ENCODE peak calls at places on chromosomes 16 and 17, in ten cellular contexts. F is HCT116, S is transverse colon, K is GM12878, H is kidney, R is prostate gland, J is A673, U is fibroblast of lung, V is A549, E is ascending aorta. G is an unnamed sample.

GRCh38 chr16:53043986-53044571 is 8.6 kb downstream of the CHD9NB start:
- DNase-seq in K (no peak), H (peak), U (no peak), R (peak), S (peak), J (peak), V (peak), F (no peak), E (no peak), G (no peak)

GRCh38 chr17:77462101-77462500 is 321.3 kb downstream of the SEC14L1 start:
- DNase-seq in S (peak), U (no peak), V (no peak), J (no peak), K (peak), F (no peak), E (no peak), R (no peak), H (peak), G (no peak)

GRCh38 chr16:31428638-31429247 is 583 bp upstream of the COX6A2 start:
- DNase-seq in S (no peak), K (no peak), J (no peak), V (no peak), F (no peak), H (peak), E (no peak), U (no peak), R (no peak), G (no peak)

GRCh38 chr16:59991171-59991570 is 1257.1 kb upstream of the GOT2 start:
- DNase-seq in S (no peak), F (no peak), J (no peak), R (no peak), V (no peak), K (no peak), H (no peak), U (no peak), E (no peak), G (no peak)

GRCh38 chr17:34763727-34764665 is 184.6 kb downstream of the TMEM132E start:
- DNase-seq in E (peak), J (no peak), H (no peak), V (no peak), U (no peak), K (no peak), R (no peak), F (no peak), S (no peak), G (no peak)

GRCh38 chr16:72224260-72224768 is 52.4 kb upstream of the PMFBP1 start:
- DNase-seq in V (no peak), S (peak), F (no peak), H (no peak), J (no peak), E (no peak), K (no peak), U (no peak), R (no peak), G (no peak)

GRCh38 chr17:48100591-48101011 is 677 bp downstream of the CBX1 start:
- DNase-seq in S (peak), H (peak), E (peak), R (peak), K (no peak), F (peak), U (peak), V (peak), J (peak), G (peak)

GRCh38 chr16:68446941-68447675 is 1.2 kb downstream of the SMPD3 start:
- DNase-seq in H (peak), V (no peak), R (no peak), J (no peak), E (no peak), K (no peak), F (no peak), U (no peak), S (no peak), G (no peak)

GRCh38 chr16:3578610-3579551 is 1.7 kb upstream of the NLRC3 start:
- DNase-seq in S (peak), E (no peak), V (no peak), R (no peak), F (no peak), J (no peak), H (peak), U (peak), K (peak), G (no peak)

GRCh38 chr16:75282811-75283281 is 31.4 kb upstream of the BCAR1 start:
- DNase-seq in R (no peak), F (no peak), U (no peak), E (no peak), H (no peak), J (no peak), V (no peak), S (no peak), K (no peak), G (no peak)

GRCh38 chr16:27374231-27374793 is 27.7 kb upstream of the IL21R start:
- DNase-seq in V (no peak), K (peak), H (no peak), F (no peak), S (no peak), J (no peak), E (peak), U (no peak), R (no peak), G (no peak)

GRCh38 chr16:10849736-10850477 is 27.1 kb upstream of the CIITA start:
- DNase-seq in V (no peak), E (no peak), F (no peak), J (no peak), R (no peak), S (no peak), U (no peak), K (no peak), H (no peak), G (no peak)

GRCh38 chr16:24652209-24652712 is 77.2 kb upstream of the TNRC6A start:
- DNase-seq in K (no peak), E (no peak), S (no peak), R (no peak), V (no peak), H (no peak), J (no peak), F (no peak), U (no peak), G (no peak)

GRCh38 chr17:79187186-79187585 is 112.6 kb downstream of the ENGASE start:
- DNase-seq in V (no peak), U (no peak), K (no peak), J (no peak), E (no peak), H (no peak), S (no peak), R (no peak), F (no peak), G (no peak)

GRCh38 chr17:36152639-36153120 is 23.8 kb downstream of the TBC1D3B start:
- DNase-seq in J (no peak), V (peak), S (no peak), U (peak), E (no peak), R (no peak), K (no peak), F (no peak), H (no peak), G (no peak)

GRCh38 chr17:45316271-45317112 is at the start of gene MAP3K14:
- DNase-seq in S (peak), J (peak), U (peak), E (peak), R (peak), K (no peak), H (peak), F (no peak), V (peak), G (no peak)

GRCh38 chr17:42944211-42944610 is 20.0 kb downstream of the AARSD1 start:
- DNase-seq in V (no peak), J (no peak), H (no peak), U (no peak), F (no peak), S (no peak), R (no peak), E (no peak), K (no peak), G (no peak)

GRCh38 chr17:57276621-57277020 is 20.3 kb downstream of the MSI2 start:
- DNase-seq in V (no peak), E (no peak), U (no peak), S (no peak), H (no peak), J (no peak), R (no peak), K (no peak), F (no peak), G (no peak)

GRCh38 chr17:64296246-64296645 is 33.2 kb upstream of the TEX2 start:
- DNase-seq in E (no peak), J (no peak), R (no peak), V (no peak), K (no peak), S (no peak), H (no peak), U (no peak), F (no peak), G (no peak)

GRCh38 chr17:57785032-57785431 is 39.9 kb upstream of the CCDC182 start:
- DNase-seq in S (peak), U (no peak), V (no peak), R (no peak), J (peak), H (peak), E (no peak), F (no peak), K (no peak), G (no peak)

GRCh38 chr17:51610155-51610554 is 349.8 kb downstream of the UTP18 start:
- DNase-seq in H (no peak), V (no peak), J (no peak), K (no peak), E (no peak), F (no peak), U (no peak), S (no peak), R (no peak), G (no peak)

GRCh38 chr17:1158879-1159278 is 20.9 kb downstream of the ABR start:
- DNase-seq in S (no peak), K (no peak), J (no peak), U (peak), E (no peak), F (no peak), V (no peak), H (no peak), R (no peak), G (peak)

GRCh38 chr17:18231156-18231555 is 5.7 kb downstream of the LLGL1 start:
- DNase-seq in H (no peak), S (no peak), V (no peak), U (no peak), K (no peak), R (no peak), F (no peak), E (no peak), J (no peak), G (no peak)
- H3K27ac ChIP-seq in H (no peak), S (no peak), V (no peak), U (no peak), K (no peak), R (no peak), F (no peak), E (no peak), J (no peak), G (no peak)

DNA sequence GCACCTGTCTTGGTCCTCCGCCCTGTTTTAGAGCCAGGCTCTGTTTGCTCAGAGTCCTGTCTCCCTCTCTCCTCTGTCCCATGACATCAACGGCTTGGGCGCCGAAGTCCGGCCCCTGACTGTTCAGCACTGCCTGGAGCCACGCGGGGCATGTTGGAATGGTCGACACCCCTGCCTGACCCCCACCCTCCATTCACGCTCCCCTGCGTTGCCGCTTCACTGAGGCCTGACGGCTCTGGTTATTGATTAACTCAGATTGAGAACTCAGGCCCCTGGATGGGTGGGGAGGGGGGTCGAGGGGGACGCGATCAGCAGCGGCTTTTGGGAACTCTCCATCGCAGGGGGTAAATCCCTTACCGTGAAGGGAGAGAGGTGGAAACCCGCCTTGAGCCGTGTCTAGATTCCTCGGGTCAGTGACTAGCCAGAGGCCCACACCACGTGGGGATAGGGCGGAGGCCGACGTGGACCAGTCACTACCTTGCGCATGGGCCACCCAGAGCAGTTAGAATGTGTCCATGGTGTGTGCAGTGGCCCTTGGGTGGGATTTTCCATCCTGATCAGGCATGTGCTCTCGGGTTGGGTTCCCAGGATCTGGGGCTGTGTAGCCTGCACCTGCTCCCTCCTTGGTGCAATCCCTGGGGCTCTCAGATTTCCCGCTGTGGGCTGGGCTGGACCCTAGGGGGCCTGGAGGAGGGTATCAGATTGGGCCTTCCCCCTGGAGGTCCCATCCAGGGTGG is 1.0 kb downstream of the SMTNL2 start:
- DNase-seq in K (no peak), R (no peak), E (no peak), J (no peak), U (no peak), F (no peak), V (no peak), H (peak), S (no peak), G (no peak)
- H3K4me3 ChIP-seq in K (no peak), R (peak), E (peak), J (no peak), U (no peak), F (peak), V (peak), H (peak), S (peak), G (no peak)

GRCh38 chr16:9126609-9127008 is 35.2 kb downstream of the HAPSTR1 start:
- DNase-seq in F (no peak), E (no peak), V (no peak), H (no peak), R (no peak), K (no peak), U (no peak), J (no peak), S (no peak), G (no peak)

GRCh38 chr16:9124444-9124843 is 33.0 kb downstream of the HAPSTR1 start:
- DNase-seq in E (peak), S (no peak), H (no peak), J (no peak), F (no peak), U (no peak), V (no peak), R (no peak), K (no peak), G (no peak)

GRCh38 chr16:9123871-9124270 is 32.4 kb downstream of the HAPSTR1 start:
- DNase-seq in F (peak), R (peak), E (peak), V (peak), H (peak), U (peak), S (peak), K (no peak), J (peak), G (no peak)

GRCh38 chr16:9125658-9126492 is 34.4 kb downstream of the HAPSTR1 start:
- DNase-seq in U (no peak), K (no peak), V (no peak), E (peak), S (no peak), R (no peak), H (no peak), F (no peak), J (no peak), G (no peak)

GRCh38 chr16:9124908-9125584 is 33.6 kb downstream of the HAPSTR1 start:
- DNase-seq in J (no peak), K (no peak), F (no peak), H (no peak), S (no peak), E (peak), U (no peak), V (no peak), R (no peak), G (no peak)
- TF ChIP-seq CTCF in J (peak), K (no peak), F (no peak), H (no peak), S (no peak), E (no peak), U (no peak), V (no peak), R (no peak), G (no peak)

GRCh38 chr16:85276258-85276657 is 164.0 kb upstream of the CIBAR2 start:
- DNase-seq in R (no peak), F (no peak), J (no peak), H (no peak), U (no peak), E (no peak), S (no peak), V (no peak), K (no peak), G (no peak)

GRCh38 chr16:85276741-85277140 is 164.5 kb upstream of the CIBAR2 start:
- DNase-seq in U (no peak), K (no peak), E (no peak), R (no peak), F (no peak), S (no peak), H (no peak), V (no peak), J (no peak), G (no peak)

GRCh38 chr16:85274501-85274900 is 162.2 kb upstream of the CIBAR2 start:
- DNase-seq in U (no peak), F (no peak), S (no peak), R (no peak), H (no peak), K (no peak), V (no peak), J (no peak), E (no peak), G (no peak)

GRCh38 chr16:85274924-85275323 is 162.7 kb upstream of the CIBAR2 start:
- DNase-seq in K (no peak), R (no peak), U (no peak), H (no peak), V (no peak), E (no peak), F (no peak), J (no peak), S (no peak), G (no peak)

GRCh38 chr16:85275533-85276249 is 163.4 kb upstream of the CIBAR2 start:
- DNase-seq in S (peak), R (peak), U (peak), K (no peak), V (peak), F (peak), J (peak), E (peak), H (no peak), G (no peak)
- H3K27ac ChIP-seq in S (no peak), R (no peak), U (no peak), K (no peak), V (no peak), F (no peak), J (no peak), E (no peak), H (no peak), G (no peak)

DNA sequence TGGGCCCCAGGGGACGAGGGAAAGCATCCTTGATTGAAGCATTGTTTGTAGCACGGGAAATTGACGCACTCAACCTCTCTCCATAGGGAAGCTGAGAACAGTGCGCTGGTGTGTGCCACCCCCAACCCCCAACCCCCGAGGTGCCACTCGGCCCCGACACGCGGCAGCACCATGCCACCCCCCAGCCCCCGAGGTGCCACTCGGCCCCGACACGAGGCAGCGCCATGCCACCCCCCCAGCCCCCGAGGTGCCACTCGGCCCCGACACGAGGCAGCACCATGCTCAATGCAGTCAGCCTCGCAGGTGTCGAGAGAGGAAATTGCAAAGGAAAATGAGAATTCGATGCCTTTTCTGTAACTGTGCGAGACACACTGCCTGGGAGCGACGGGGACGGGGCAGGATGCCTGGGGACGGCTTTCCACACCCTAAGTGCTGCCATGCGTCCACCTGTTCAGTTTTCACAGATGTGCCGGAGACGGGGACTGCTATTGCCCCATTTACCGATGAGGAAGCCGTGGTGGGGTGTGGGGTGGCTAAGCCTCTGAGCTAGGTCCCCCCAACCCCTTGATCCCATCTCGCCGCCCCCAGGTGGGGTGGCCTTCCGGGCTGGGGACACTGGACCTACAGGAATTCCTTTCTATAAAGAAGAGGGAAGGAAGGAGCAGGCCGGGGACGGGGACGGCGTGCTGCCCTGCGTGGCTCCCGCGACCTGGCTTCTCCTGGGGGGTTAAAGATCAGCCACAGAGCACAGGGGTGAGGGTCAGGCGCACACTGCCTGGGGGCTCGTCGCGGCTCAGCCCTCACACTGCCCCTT is 9.8 kb downstream of the CBFA2T3 start:
- DNase-seq in S (no peak), H (no peak), J (no peak), R (no peak), E (no peak), V (no peak), U (no peak), K (no peak), F (no peak), G (no peak)
- H3K4me3 ChIP-seq in S (no peak), H (no peak), J (no peak), R (no peak), E (no peak), V (no peak), U (no peak), K (peak), F (no peak), G (no peak)

GRCh38 chr17:68035131-68035522 is 408 bp upstream of the KPNA2 start:
- DNase-seq in V (no peak), J (peak), R (peak), F (no peak), K (no peak), S (peak), E (peak), U (no peak), H (peak), G (no peak)
- TF ChIP-seq CTCF in V (no peak), J (no peak), R (no peak), F (no peak), K (no peak), S (no peak), E (no peak), U (no peak), H (no peak), G (no peak)

GRCh38 chr17:59490259-59490658 is 75.2 kb upstream of the DHX40 start:
- DNase-seq in U (no peak), H (no peak), R (no peak), F (no peak), E (no peak), J (no peak), S (no peak), V (no peak), K (no peak), G (no peak)
- H3K27ac ChIP-seq in U (no peak), H (no peak), R (no peak), F (no peak), E (peak), J (no peak), S (no peak), V (no peak), K (no peak), G (no peak)

DNA sequence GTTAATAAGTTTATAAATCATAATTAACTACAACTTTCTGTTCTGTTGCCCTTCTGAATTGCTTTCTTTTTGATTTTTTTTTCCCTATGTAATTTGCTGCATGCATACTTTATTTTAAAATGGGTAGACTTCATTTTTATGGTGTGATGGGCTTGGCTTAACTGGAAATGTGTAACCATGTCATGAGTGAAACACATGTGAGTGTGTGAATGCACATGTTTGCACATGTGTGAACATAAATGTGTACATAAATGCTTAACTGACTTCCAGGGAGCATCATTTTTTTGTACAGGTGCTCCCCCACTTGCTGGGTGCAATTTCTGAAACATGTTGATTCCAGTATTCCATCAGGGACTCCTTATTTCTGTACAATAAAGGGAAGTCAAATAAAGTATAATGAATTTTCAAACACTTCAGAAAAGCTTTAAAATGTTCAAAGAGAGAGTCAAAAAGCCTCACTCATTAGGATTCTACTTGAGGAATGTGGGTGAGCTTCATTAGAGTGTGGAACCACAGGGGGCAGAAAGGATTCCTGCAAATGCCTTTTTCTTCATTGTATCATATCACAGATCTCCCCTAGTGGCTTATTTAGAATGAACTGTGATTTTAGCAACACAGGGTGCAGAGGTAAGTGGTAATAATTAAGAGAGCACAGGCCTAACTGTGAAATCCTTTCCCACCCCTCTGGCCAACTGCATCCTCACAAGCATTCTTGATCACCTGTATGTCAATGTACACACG is 31.7 kb upstream of the CDH11 start:
- DNase-seq in F (no peak), S (no peak), U (no peak), E (no peak), R (no peak), J (peak), V (no peak), K (no peak), H (no peak), G (no peak)
- H3K4me3 ChIP-seq in F (no peak), S (no peak), U (no peak), E (no peak), R (no peak), J (no peak), V (no peak), K (no peak), H (no peak), G (no peak)

G was measured in AG04450.